ENCODE peak calls at places on chromosome 6, in four cellular contexts. One of them, this sample, is unnamed.

GRCh38 chr6:13278991-13279390 is 49.3 kb downstream of the TBC1D7 start:
- DNase-seq in iPS-NIHi11: no peak
- DNase-seq in central memory CD4-positive, alpha-beta T cell: no peak
- DNase-seq in NCI-H1105: no peak
- DNase-seq in this sample: no peak

GRCh38 chr6:116008470-116009229 is 52.0 kb downstream of the FRK start:
- DNase-seq in iPS-NIHi11: no peak
- DNase-seq in central memory CD4-positive, alpha-beta T cell: no peak
- DNase-seq in NCI-H1105: no peak
- DNase-seq in this sample: peak

GRCh38 chr6:105982761-105983600 is 103.2 kb upstream of the PRDM1 start:
- DNase-seq in iPS-NIHi11: no peak
- DNase-seq in central memory CD4-positive, alpha-beta T cell: no peak
- DNase-seq in NCI-H1105: peak
- DNase-seq in this sample: no peak

GRCh38 chr6:45327956-45328522 is at the start of gene RUNX2:
- DNase-seq in iPS-NIHi11: peak
- DNase-seq in central memory CD4-positive, alpha-beta T cell: no peak
- DNase-seq in NCI-H1105: no peak
- DNase-seq in this sample: no peak

GRCh38 chr6:69421986-69422385 is 374.8 kb downstream of the LMBRD1 start:
- DNase-seq in iPS-NIHi11: no peak
- DNase-seq in central memory CD4-positive, alpha-beta T cell: no peak
- DNase-seq in NCI-H1105: no peak
- DNase-seq in this sample: no peak

GRCh38 chr6:167750956-167751358 is 75.8 kb upstream of the AFDN start:
- DNase-seq in iPS-NIHi11: peak
- DNase-seq in central memory CD4-positive, alpha-beta T cell: no peak
- DNase-seq in NCI-H1105: no peak
- DNase-seq in this sample: no peak

GRCh38 chr6:168905451-168906090 is 348.1 kb downstream of the THBS2 start:
- DNase-seq in iPS-NIHi11: no peak
- DNase-seq in central memory CD4-positive, alpha-beta T cell: no peak
- DNase-seq in NCI-H1105: no peak
- DNase-seq in this sample: no peak

GRCh38 chr6:134235937-134236751 is 81.8 kb downstream of the SGK1 start:
- DNase-seq in iPS-NIHi11: no peak
- DNase-seq in central memory CD4-positive, alpha-beta T cell: peak
- DNase-seq in NCI-H1105: no peak
- DNase-seq in this sample: no peak

GRCh38 chr6:138545621-138545980 is 46.3 kb upstream of the NHSL1 start:
- DNase-seq in iPS-NIHi11: peak
- DNase-seq in central memory CD4-positive, alpha-beta T cell: no peak
- DNase-seq in NCI-H1105: no peak
- DNase-seq in this sample: no peak

This sample was measured in KG1.